ENCODE peak calls at places on chromosomes 1 and 21, in eight cellular contexts. K is dorsolateral prefrontal cortex, N is brain microvascular endothelial cell, H is neural progenitor cell, U is esophagus muscularis mucosa, P is transverse colon, C is tibial artery, X is osteoblast. W is an unnamed sample.

GRCh38 chr1:14769486-14770274 is 171.2 kb downstream of the KAZN start:
- DNase-seq in H (no peak), X (no peak), K (no peak), U (no peak), C (no peak), P (no peak), N (no peak), W (no peak)

GRCh38 chr1:115320368-115320767 is 17.7 kb downstream of the NGF start:
- DNase-seq in C (no peak), H (no peak), X (no peak), N (no peak), U (no peak), P (no peak), K (no peak), W (no peak)

GRCh38 chr1:30816211-30817082 is 58.9 kb upstream of the LAPTM5 start:
- DNase-seq in N (peak; percentile 71), X (peak; percentile 95), C (no peak), K (peak; percentile 95), H (peak; percentile 97), U (no peak), P (peak; percentile 41), W (no peak)

GRCh38 chr1:15515026-15515663 is 8.9 kb downstream of the CASP9 start:
- DNase-seq in N (no peak), U (no peak), H (no peak), C (no peak), X (no peak), K (no peak), P (no peak), W (no peak)

GRCh38 chr1:147527941-147528936 is 13.1 kb upstream of the BCL9 start:
- DNase-seq in C (no peak), X (no peak), K (no peak), U (no peak), N (no peak), H (no peak), P (no peak), W (no peak)

GRCh38 chr21:33968082-33968997 is 52.7 kb upstream of the ATP5PO start:
- DNase-seq in N (peak; percentile 64), U (no peak), H (peak; percentile 34), X (peak; percentile 92), P (peak; percentile 15), K (no peak), C (no peak), W (no peak)

GRCh38 chr1:10253755-10254154 is 43.4 kb downstream of the KIF1B start:
- DNase-seq in H (no peak), X (peak; percentile 91), U (no peak), K (no peak), P (no peak), N (peak; percentile 95), C (peak; percentile 35), W (peak; percentile 31)

GRCh38 chr1:60847855-60848582 is 234.3 kb upstream of the NFIA start:
- DNase-seq in K (no peak), C (no peak), X (no peak), H (no peak), P (no peak), N (no peak), U (no peak), W (no peak)

GRCh38 chr1:154463512-154463990 is 38.5 kb upstream of the TDRD10 start:
- DNase-seq in C (peak; percentile 44), X (peak; percentile 56), N (peak; percentile 10), U (no peak), P (peak; percentile 30), H (no peak), K (no peak), W (no peak)

GRCh38 chr1:175270361-175270760 is 77.8 kb upstream of the KIAA0040 start:
- DNase-seq in P (no peak), K (no peak), X (no peak), H (no peak), U (no peak), N (no peak), C (no peak), W (no peak)

GRCh38 chr1:175267716-175268416 is 75.3 kb upstream of the KIAA0040 start:
- DNase-seq in K (no peak), C (peak; percentile 19), U (peak; percentile 94), P (peak; percentile 33), H (no peak), N (no peak), X (no peak), W (peak; percentile 31)

GRCh38 chr1:175272361-175272760 is 79.8 kb upstream of the KIAA0040 start:
- DNase-seq in K (no peak), X (no peak), U (no peak), H (no peak), N (no peak), C (no peak), P (no peak), W (no peak)

GRCh38 chr1:175268720-175269119 is 76.1 kb upstream of the KIAA0040 start:
- DNase-seq in P (no peak), X (no peak), C (no peak), N (no peak), H (no peak), K (no peak), U (no peak), W (no peak)

GRCh38 chr1:175269151-175269550 is 76.6 kb upstream of the KIAA0040 start:
- DNase-seq in N (no peak), P (no peak), H (no peak), X (no peak), C (no peak), K (no peak), U (no peak), W (no peak)
- H3K27ac ChIP-seq in N (no peak overlapping the region), P (peak overlapping the region; percentile 53), H (no peak overlapping the region), X (no peak overlapping the region), C (no peak overlapping the region), K (no peak overlapping the region), U (peak overlapping the region; percentile 64), W (peak overlapping the region; percentile 45)

DNA sequence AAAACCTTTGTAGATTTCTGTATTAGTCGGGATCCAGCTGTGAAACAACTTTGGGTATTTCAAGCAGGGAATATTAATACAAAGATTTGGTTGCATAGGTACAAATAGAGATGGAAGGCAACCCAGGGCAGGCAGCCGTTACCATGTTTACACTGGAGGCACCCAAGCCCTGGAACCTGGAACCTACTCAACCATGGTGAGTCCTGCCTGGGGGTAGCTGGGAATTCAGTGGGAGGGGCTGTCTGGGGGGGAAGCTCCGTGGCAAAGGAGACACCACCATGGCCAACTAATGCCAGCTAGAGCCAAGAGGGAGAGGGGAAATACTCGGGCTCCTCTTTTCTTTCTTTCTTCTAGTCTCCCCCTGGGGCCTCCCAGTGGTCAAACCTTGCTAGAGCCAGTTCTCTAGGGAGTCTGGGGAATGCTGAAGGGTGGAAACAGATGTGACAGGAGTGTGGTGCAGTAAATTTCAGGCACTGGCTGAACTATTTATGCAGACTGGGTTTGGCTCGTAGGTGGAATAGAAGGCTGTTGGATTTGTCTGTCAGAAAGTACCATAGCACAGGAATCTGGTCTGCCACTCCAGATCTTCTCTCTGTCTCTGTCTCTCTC is 91.9 kb upstream of the CACNA1E start:
- DNase-seq in X (no peak), N (no peak), U (no peak), P (no peak), H (peak; percentile 29), K (no peak), C (no peak), W (no peak)
- TF ChIP-seq CTCF in X (no peak), N (no peak), U (no peak), P (no peak), H (peak; percentile 35), K (no peak), C (no peak), W (no peak)

GRCh38 chr1:175129182-175129581 is 61.5 kb downstream of the TNN start:
- DNase-seq in C (no peak), P (no peak), N (no peak), X (no peak), H (no peak), U (no peak), K (no peak), W (no peak)

GRCh38 chr1:175129644-175129996 is 62.0 kb downstream of the TNN start:
- DNase-seq in K (no peak), H (no peak), N (no peak), P (no peak), X (no peak), C (no peak), U (no peak), W (no peak)

GRCh38 chr1:175129997-175130648 is 62.5 kb downstream of the KIAA0040 start:
- DNase-seq in U (no peak), X (no peak), C (no peak), K (no peak), N (peak; percentile 26), H (peak; percentile 76), P (no peak), W (no peak)

GRCh38 chr1:175131100-175131499 is 61.5 kb downstream of the KIAA0040 start:
- DNase-seq in H (no peak), P (no peak), X (no peak), N (no peak), C (no peak), K (no peak), U (no peak), W (no peak)

GRCh38 chr1:175130649-175131045 is 61.9 kb downstream of the KIAA0040 start:
- DNase-seq in K (no peak), U (no peak), N (no peak), C (no peak), X (no peak), P (no peak), H (no peak), W (no peak)
- H3K27ac ChIP-seq in K (no peak overlapping the region), U (peak overlapping the region; percentile 84), N (no peak overlapping the region), C (no peak overlapping the region), X (no peak overlapping the region), P (peak overlapping the region; percentile 40), H (no peak overlapping the region), W (no peak overlapping the region)

GRCh38 chr1:149883598-149884247 is 15.6 kb upstream of the BOLA1 start:
- DNase-seq in U (no peak), K (no peak), X (no peak), H (no peak), P (no peak), C (no peak), N (no peak), W (no peak)

GRCh38 chr1:149886396-149887195 is 12.8 kb upstream of the BOLA1 start:
- DNase-seq in P (peak; percentile 88), K (peak; percentile 93), X (peak; percentile 95), U (peak; percentile 97), N (peak; percentile 99), C (peak; percentile 91), H (peak; percentile 97), W (peak; percentile 92)

GRCh38 chr1:149884433-149885363 is 14.7 kb upstream of the BOLA1 start:
- DNase-seq in N (peak; percentile 7), H (peak; percentile 33), X (no peak), C (no peak), U (no peak), K (no peak), P (no peak), W (no peak)

GRCh38 chr1:149887456-149888159 is 11.8 kb upstream of the BOLA1 start:
- DNase-seq in X (peak; percentile 92), C (peak; percentile 87), U (peak; percentile 95), P (peak; percentile 81), K (peak; percentile 87), H (peak; percentile 93), N (peak; percentile 97), W (peak; percentile 87)

DNA sequence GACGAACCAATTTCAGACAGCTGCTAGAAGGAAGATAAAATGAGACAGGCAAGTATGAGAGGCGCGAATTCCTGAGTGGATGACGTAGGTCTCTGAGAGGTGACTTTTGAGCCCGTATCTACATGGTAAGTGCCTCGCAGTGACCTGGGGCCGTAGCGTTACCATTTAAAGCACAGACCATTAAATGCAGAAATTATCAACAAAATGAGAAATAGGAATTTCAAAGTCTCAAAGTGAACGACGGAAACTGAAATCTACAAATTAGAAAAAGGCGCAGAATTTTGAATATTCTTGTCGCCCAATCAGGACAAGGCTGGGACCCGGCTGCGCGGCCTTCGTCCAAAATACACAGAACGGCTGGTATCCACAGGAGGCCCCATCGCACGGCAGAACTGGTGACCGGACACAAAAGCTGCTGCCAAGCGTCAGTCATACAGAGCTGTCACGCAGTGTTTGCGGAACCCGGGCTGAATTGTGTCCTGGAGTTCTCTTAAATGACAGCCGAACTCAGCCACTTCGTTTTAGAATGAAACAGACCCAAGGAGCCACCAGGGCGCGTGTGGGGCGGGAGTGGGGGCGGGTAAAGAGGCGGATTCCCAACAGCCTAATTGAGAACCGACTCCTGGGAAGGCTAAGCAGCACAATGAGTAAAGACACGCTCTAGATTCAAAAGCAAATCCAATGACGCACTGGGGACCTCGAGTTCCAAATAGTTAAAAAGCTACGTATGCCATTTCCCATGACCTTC is 13.8 kb upstream of the BOLA1 start:
- DNase-seq in H (peak; percentile 86), N (peak; percentile 89), K (peak; percentile 84), U (peak; percentile 95), P (peak; percentile 86), X (peak; percentile 87), C (peak; percentile 95), W (peak; percentile 86)
- TF ChIP-seq CTCF in H (no peak), N (peak; percentile 14), K (no peak), U (no peak), P (no peak), X (no peak), C (peak; percentile 4), W (no peak)

W was measured in lung.